ENCODE peak calls at places on chromosomes 6 and 20, in five cellular contexts. F is H9, Y is adrenal gland, G is MM.1S, X is WERI-Rb-1. E is an unnamed sample.

GRCh38 chr20:12394786-12395185 is 477.1 kb downstream of the BTBD3 start:
- DNase-seq in F (peak), Y (no peak), G (peak), X (peak), E (no peak)

GRCh38 chr6:144378437-144378836 is 93.3 kb downstream of the UTRN start:
- DNase-seq in F (no peak), Y (peak), G (no peak), X (no peak), E (no peak)

GRCh38 chr6:158185729-158186456 is 17.7 kb downstream of the GTF2H5 start:
- DNase-seq in F (no peak), Y (peak), G (no peak), X (no peak), E (no peak)

GRCh38 chr20:49647509-49647908 is 66.2 kb downstream of the B4GALT5 start:
- DNase-seq in F (no peak), Y (peak), G (no peak), X (no peak), E (no peak)

GRCh38 chr20:45959956-45960630 is 11.9 kb downstream of the ZNF335 start:
- DNase-seq in F (peak), Y (peak), G (no peak), X (no peak), E (peak)

GRCh38 chr20:62143976-62144825 is 632 bp downstream of the SS18L1 start:
- DNase-seq in F (peak), Y (peak), G (peak), X (peak), E (peak)

GRCh38 chr6:70390067-70390466 is 23.2 kb upstream of the FAM135A start:
- DNase-seq in F (no peak), Y (no peak), G (no peak), X (no peak), E (no peak)

GRCh38 chr6:69265706-69266105 is 531.1 kb downstream of the LMBRD1 start:
- DNase-seq in F (no peak), Y (no peak), G (no peak), X (no peak), E (no peak)

GRCh38 chr6:157753291-157753690 is 69.8 kb upstream of the SNX9 start:
- DNase-seq in F (no peak), Y (no peak), G (no peak), X (no peak), E (no peak)

GRCh38 chr6:16292942-16293341 is 54.6 kb downstream of the GMPR start:
- DNase-seq in F (no peak), Y (no peak), G (no peak), X (no peak), E (no peak)

GRCh38 chr6:16019462-16019861 is 109.4 kb upstream of the MYLIP start:
- DNase-seq in F (no peak), Y (no peak), G (no peak), X (no peak), E (no peak)

GRCh38 chr6:4671587-4672115 is 104.6 kb upstream of the CDYL start:
- DNase-seq in F (no peak), Y (no peak), G (no peak), X (no peak), E (no peak)

GRCh38 chr6:127190552-127190951 is 72.1 kb downstream of the RSPO3 start:
- DNase-seq in F (no peak), Y (no peak), G (peak), X (no peak), E (no peak)
- TF ChIP-seq CTCF in F (peak), Y (peak), G (peak), X (peak), E (no peak)

DNA sequence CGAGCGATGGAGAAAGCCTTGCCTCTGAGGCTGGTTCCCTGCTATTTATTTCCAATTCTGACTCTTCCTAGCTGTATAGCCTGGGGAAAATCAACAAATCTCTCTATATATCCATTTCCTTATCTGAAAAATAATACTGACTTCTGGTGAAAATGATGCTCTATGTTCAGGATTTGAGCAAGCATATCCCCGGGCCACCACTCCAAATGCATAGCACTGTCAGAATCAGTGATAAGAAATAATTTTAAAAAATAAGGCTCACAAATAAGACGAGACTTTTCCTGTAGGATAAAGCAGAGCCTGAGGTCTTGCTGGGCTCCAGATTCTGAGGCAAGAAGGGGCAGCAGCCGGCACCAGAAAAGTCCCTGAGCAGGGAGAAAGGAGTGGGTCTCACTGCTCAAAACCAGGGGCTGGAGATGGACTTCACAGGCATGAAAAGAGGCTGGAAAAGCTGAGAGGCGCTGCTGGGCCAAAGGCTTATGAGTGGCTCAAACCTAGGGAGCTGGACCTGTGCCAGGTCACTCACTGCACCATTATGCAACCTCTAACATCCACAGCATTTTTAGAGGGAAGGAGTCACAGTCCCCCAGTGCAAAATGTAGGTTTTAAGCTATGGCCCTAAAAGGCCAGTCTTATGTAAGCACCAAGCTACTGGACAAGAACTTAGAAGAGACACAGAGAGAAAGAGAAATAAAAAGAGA is 48.1 kb upstream of the SLC17A4 start:
- DNase-seq in F (no peak), Y (peak), G (no peak), X (no peak), E (no peak)
- TF ChIP-seq CTCF in F (no peak), Y (no peak), G (no peak), X (no peak), E (no peak)

GRCh38 chr6:122033564-122034181 is 365.8 kb upstream of the HSF2 start:
- DNase-seq in F (peak), Y (peak), G (peak), X (peak), E (peak)
- TF ChIP-seq CTCF in F (peak), Y (peak), G (peak), X (peak), E (peak)

GRCh38 chr6:63764318-63764916 is 128.8 kb downstream of the PHF3 start:
- DNase-seq in F (no peak), Y (no peak), G (peak), X (no peak), E (no peak)
- TF ChIP-seq CTCF in F (peak), Y (peak), G (peak), X (no peak), E (no peak)

GRCh38 chr20:64131406-64131805 is 24.0 kb upstream of the NPBWR2 start:
- DNase-seq in F (no peak), Y (no peak), G (no peak), X (peak), E (no peak)
- TF ChIP-seq CTCF in F (peak), Y (no peak), G (peak), X (peak), E (no peak)

GRCh38 chr20:6178537-6178936 is 55.7 kb upstream of the FERMT1 start:
- DNase-seq in F (no peak), Y (no peak), G (peak), X (no peak), E (no peak)
- TF ChIP-seq CTCF in F (peak), Y (peak), G (peak), X (peak), E (peak)